ENCODE peak calls at places on chromosome 19, in ten cellular contexts. S is cardiac muscle cell, L is GM10248, V is EL, R is NCI-H1930, W is T-cell, X is DMS53, D is PC-3, B is SK-N-DZ, O is endothelial cell of umbilical vein. E is an unnamed sample.

GRCh38 chr19:6580313-6580712 is 10.6 kb downstream of the CD70 start:
- DNase-seq in L (no peak), B (no peak), O (peak; percentile 30), R (no peak), V (peak; percentile 85), W (no peak), D (peak; percentile 91), S (peak; percentile 27), X (no peak), E (no peak)

GRCh38 chr19:29644179-29644578 is 21.1 kb upstream of the PLEKHF1 start:
- DNase-seq in D (no peak), S (no peak), V (no peak), W (no peak), B (no peak), L (no peak), O (no peak), X (no peak), R (no peak), E (no peak)

GRCh38 chr19:42281175-42282035 is 12.4 kb downstream of the CIC start:
- DNase-seq in L (no peak), V (peak; percentile 47), D (no peak), O (peak; percentile 72), W (peak; percentile 23), R (no peak), B (no peak), S (peak; percentile 56), X (no peak), E (no peak)

GRCh38 chr19:16115309-16116039 is 3.8 kb downstream of the RAB8A start:
- DNase-seq in B (no peak), R (no peak), X (no peak), D (no peak), S (no peak), L (no peak), W (no peak), O (no peak), V (no peak), E (no peak)

GRCh38 chr19:44694184-44694579 is 4.8 kb upstream of the CEACAM16 start:
- DNase-seq in W (peak; percentile 9), O (no peak), S (no peak), D (no peak), X (no peak), R (no peak), L (no peak), B (no peak), V (no peak), E (no peak)

GRCh38 chr19:1467512-1468273 is 11.3 kb downstream of the C19orf25 start:
- DNase-seq in V (no peak), D (no peak), B (no peak), W (no peak), O (no peak), L (no peak), R (no peak), X (no peak), S (no peak), E (no peak)

GRCh38 chr19:16894080-16894479 is 5.3 kb downstream of the F2RL3 start:
- DNase-seq in R (no peak), L (no peak), V (no peak), D (no peak), X (no peak), O (no peak), S (no peak), W (no peak), B (no peak), E (no peak)

GRCh38 chr19:21483589-21484170 is 21.7 kb upstream of the ZNF429 start:
- DNase-seq in S (peak; percentile 16), B (no peak), X (peak; percentile 81), V (no peak), L (peak; percentile 50), W (peak; percentile 72), D (no peak), R (no peak), O (no peak), E (peak; percentile 64)

GRCh38 chr19:18855647-18856384 is 24.1 kb downstream of the UPF1 start:
- DNase-seq in D (no peak), W (no peak), R (no peak), V (no peak), S (no peak), X (no peak), B (no peak), O (no peak), L (no peak), E (no peak)

GRCh38 chr19:2084993-2085720 is 11.0 kb downstream of the MOB3A start:
- DNase-seq in S (peak; percentile 60), L (peak; percentile 88), B (no peak), W (peak; percentile 91), X (no peak), R (no peak), O (peak; percentile 34), V (peak; percentile 58), D (peak; percentile 59), E (peak; percentile 87)

GRCh38 chr19:11530432-11530831 is 1.5 kb upstream of the ECSIT start:
- DNase-seq in W (peak; percentile 16), B (peak; percentile 97), X (peak; percentile 98), S (peak; percentile 90), R (peak; percentile 91), D (peak; percentile 84), O (peak; percentile 84), L (peak; percentile 65), V (peak; percentile 68), E (no peak)

GRCh38 chr19:8231073-8231604 is 22.0 kb downstream of the CERS4 start:
- DNase-seq in R (no peak), X (no peak), V (no peak), B (no peak), W (no peak), L (no peak), O (no peak), D (no peak), S (no peak), E (no peak)

GRCh38 chr19:40274585-40275544 is 10.3 kb downstream of the AKT2 start:
- DNase-seq in X (no peak), L (peak; percentile 71), W (peak; percentile 46), R (no peak), S (no peak), D (no peak), B (no peak), V (no peak), O (no peak), E (peak; percentile 46)

GRCh38 chr19:54201172-54201701 is 579 bp downstream of the RPS9 start:
- DNase-seq in V (no peak), S (peak; percentile 15), R (no peak), O (no peak), D (peak; percentile 2), X (no peak), L (no peak), W (no peak), B (no peak), E (no peak)

GRCh38 chr19:41437944-41438574 is 1.7 kb downstream of the DMAC2 start:
- DNase-seq in S (no peak), R (no peak), O (no peak), D (no peak), V (no peak), X (no peak), W (no peak), B (no peak), L (no peak), E (no peak)

GRCh38 chr19:12580180-12580694 is 29.0 kb upstream of the ZNF564 start:
- DNase-seq in S (peak; percentile 41), L (no peak), D (peak; percentile 91), X (no peak), W (no peak), O (no peak), R (no peak), V (peak; percentile 83), B (no peak), E (no peak)

GRCh38 chr19:7904074-7905020 is 670 bp downstream of the MAP2K7 start:
- DNase-seq in B (no peak), R (no peak), S (no peak), L (peak; percentile 81), V (no peak), O (peak; percentile 21), X (peak; percentile 65), D (no peak), W (peak; percentile 76), E (peak; percentile 88)

GRCh38 chr19:42433503-42434260 is 6.5 kb upstream of the LIPE start:
- DNase-seq in D (peak; percentile 55), R (peak; percentile 77), X (peak; percentile 92), V (peak; percentile 80), O (peak; percentile 63), W (peak; percentile 58), L (peak; percentile 66), B (peak; percentile 63), S (peak; percentile 83), E (peak; percentile 49)

GRCh38 chr19:45142728-45143115 is 18.1 kb downstream of the NKPD1 start:
- DNase-seq in D (no peak), L (no peak), W (no peak), S (peak; percentile 20), R (no peak), X (no peak), V (no peak), O (no peak), B (no peak), E (no peak)

GRCh38 chr19:9940778-9941177 is 4.5 kb upstream of the OLFM2 start:
- DNase-seq in X (no peak), S (no peak), W (no peak), B (no peak), V (peak; percentile 61), O (no peak), D (no peak), R (no peak), L (no peak), E (no peak)

GRCh38 chr19:46308510-46308909 is 11.7 kb downstream of the HIF3A start:
- DNase-seq in R (no peak), B (no peak), W (no peak), X (no peak), V (no peak), O (no peak), L (no peak), S (no peak), D (no peak), E (no peak)

GRCh38 chr19:19485161-19485997 is 30.0 kb downstream of the TSSK6 start:
- DNase-seq in W (no peak), X (no peak), O (no peak), L (no peak), R (no peak), S (peak; percentile 38), V (peak; percentile 62), B (no peak), D (no peak), E (no peak)

GRCh38 chr19:30856786-30857185 is 484.6 kb downstream of the ZNF536 start:
- DNase-seq in S (no peak), D (no peak), X (no peak), B (no peak), R (no peak), W (no peak), L (no peak), O (no peak), V (no peak), E (no peak)

GRCh38 chr19:15114153-15114540 is 6.9 kb downstream of the SYDE1 start:
- DNase-seq in W (no peak), B (no peak), R (no peak), L (no peak), X (no peak), D (no peak), S (peak; percentile 69), V (peak; percentile 67), O (no peak), E (no peak)

GRCh38 chr19:39125554-39126311 is at the start of gene PAK4:
- DNase-seq in L (peak; percentile 100), R (peak; percentile 98), X (peak; percentile 99), O (peak; percentile 97), W (peak; percentile 94), D (peak; percentile 96), S (peak; percentile 99), V (peak; percentile 97), B (peak; percentile 95), E (peak; percentile 95)

GRCh38 chr19:55212447-55212846 is 3.1 kb upstream of the PTPRH start:
- DNase-seq in D (peak; percentile 95), V (no peak), O (peak; percentile 26), S (no peak), R (no peak), W (no peak), L (no peak), X (peak; percentile 59), B (no peak), E (peak; percentile 5)

GRCh38 chr19:44658069-44658727 is 13.1 kb upstream of the CEACAM19 start:
- DNase-seq in R (no peak), W (no peak), D (no peak), L (no peak), V (no peak), S (no peak), B (no peak), X (no peak), O (peak; percentile 19), E (no peak)

GRCh38 chr19:15213715-15214381 is 13.1 kb upstream of the NOTCH3 start:
- DNase-seq in R (no peak), D (no peak), O (no peak), W (no peak), V (no peak), L (no peak), S (peak; percentile 62), B (no peak), X (no peak), E (no peak)

E was measured in CD8-positive, alpha-beta memory T cell.